ENCODE peak calls at places on chromosomes 7 and 10, in seven cellular contexts. One of them, this sample, is unnamed. For H4K20me1, the result is how much of the 10 kb centered on the place peaks cover.

GRCh38 chr7:11228515-11228914 is 254.8 kb downstream of the PHF14 start:
- DNase-seq in fibroblast of lung: peak
- DNase-seq in IMR-90: no peak
- DNase-seq in K562: peak
- DNase-seq in H9: no peak
- DNase-seq in HepG2: no peak
- DNase-seq in OCI-LY7: no peak
- DNase-seq in this sample: no peak

GRCh38 chr10:78358982-78359381 is 325.3 kb downstream of the RPS24 start:
- DNase-seq in fibroblast of lung: no peak
- DNase-seq in IMR-90: no peak
- DNase-seq in K562: no peak
- DNase-seq in H9: no peak
- DNase-seq in HepG2: no peak
- DNase-seq in OCI-LY7: no peak
- DNase-seq in this sample: no peak

GRCh38 chr10:119655566-119656001 is 4.4 kb downstream of the BAG3 start:
- DNase-seq in fibroblast of lung: peak
- DNase-seq in IMR-90: peak
- DNase-seq in K562: peak
- DNase-seq in H9: no peak
- DNase-seq in HepG2: no peak
- DNase-seq in OCI-LY7: no peak
- DNase-seq in this sample: peak

GRCh38 chr10:99435986-99436633 is 5.7 kb upstream of the GOT1 start:
- DNase-seq in fibroblast of lung: peak
- DNase-seq in IMR-90: peak
- DNase-seq in K562: peak
- DNase-seq in H9: no peak
- DNase-seq in HepG2: peak
- DNase-seq in OCI-LY7: peak
- DNase-seq in this sample: no peak

GRCh38 chr7:77691892-77692491 is 4.3 kb upstream of the RSBN1L start:
- DNase-seq in fibroblast of lung: no peak
- DNase-seq in IMR-90: no peak
- DNase-seq in K562: peak
- DNase-seq in H9: no peak
- DNase-seq in HepG2: peak
- DNase-seq in OCI-LY7: no peak
- DNase-seq in this sample: no peak

GRCh38 chr7:33982425-33982786 is 77.1 kb downstream of the BMPER start:
- DNase-seq in fibroblast of lung: peak
- DNase-seq in IMR-90: peak
- DNase-seq in K562: no peak
- DNase-seq in H9: no peak
- DNase-seq in HepG2: no peak
- DNase-seq in OCI-LY7: no peak
- DNase-seq in this sample: peak

GRCh38 chr7:28062197-28062988 is 118.2 kb downstream of the JAZF1 start:
- DNase-seq in fibroblast of lung: peak
- DNase-seq in IMR-90: peak
- DNase-seq in K562: peak
- DNase-seq in H9: peak
- DNase-seq in HepG2: peak
- DNase-seq in OCI-LY7: peak
- DNase-seq in this sample: peak

GRCh38 chr10:35639651-35640311 is 2.3 kb downstream of the FZD8 start:
- DNase-seq in fibroblast of lung: peak
- DNase-seq in IMR-90: peak
- DNase-seq in K562: no peak
- DNase-seq in H9: peak
- DNase-seq in HepG2: no peak
- DNase-seq in OCI-LY7: no peak
- DNase-seq in this sample: peak

GRCh38 chr7:119630570-119630969 is 642.4 kb upstream of the KCND2 start:
- DNase-seq in fibroblast of lung: no peak
- DNase-seq in IMR-90: no peak
- DNase-seq in K562: no peak
- DNase-seq in H9: no peak
- DNase-seq in HepG2: no peak
- DNase-seq in OCI-LY7: no peak
- DNase-seq in this sample: no peak

GRCh38 chr7:116689787-116690186 is 17.8 kb downstream of the MET start:
- DNase-seq in fibroblast of lung: no peak
- DNase-seq in IMR-90: no peak
- DNase-seq in K562: no peak
- DNase-seq in H9: no peak
- DNase-seq in HepG2: no peak
- DNase-seq in OCI-LY7: peak
- DNase-seq in this sample: peak

GRCh38 chr10:132419631-132420468 is 22.9 kb downstream of the PWWP2B start:
- DNase-seq in fibroblast of lung: no peak
- DNase-seq in IMR-90: no peak
- DNase-seq in K562: no peak
- DNase-seq in H9: peak
- DNase-seq in HepG2: no peak
- DNase-seq in OCI-LY7: peak
- DNase-seq in this sample: no peak

GRCh38 chr10:117899181-117899683 is 147.5 kb downstream of the RAB11FIP2 start:
- DNase-seq in fibroblast of lung: no peak
- DNase-seq in IMR-90: no peak
- DNase-seq in K562: no peak
- DNase-seq in H9: peak
- DNase-seq in HepG2: no peak
- DNase-seq in OCI-LY7: no peak
- DNase-seq in this sample: no peak

GRCh38 chr7:106915873-106916272 is 50.8 kb downstream of the PIK3CG start:
- DNase-seq in fibroblast of lung: no peak
- DNase-seq in IMR-90: no peak
- DNase-seq in K562: no peak
- DNase-seq in H9: no peak
- DNase-seq in HepG2: no peak
- DNase-seq in OCI-LY7: no peak
- DNase-seq in this sample: no peak

GRCh38 chr7:44278451-44279161 is 46.8 kb downstream of the CAMK2B start:
- DNase-seq in fibroblast of lung: peak
- DNase-seq in IMR-90: peak
- DNase-seq in K562: no peak
- DNase-seq in H9: peak
- DNase-seq in HepG2: no peak
- DNase-seq in OCI-LY7: no peak
- DNase-seq in this sample: peak

GRCh38 chr10:95290801-95291633 is at the start of gene PDLIM1:
- DNase-seq in fibroblast of lung: peak
- DNase-seq in IMR-90: peak
- DNase-seq in K562: peak
- DNase-seq in H9: peak
- DNase-seq in HepG2: peak
- DNase-seq in OCI-LY7: peak
- DNase-seq in this sample: peak

GRCh38 chr10:125694874-125695273 is 11.9 kb upstream of the TEX36 start:
- DNase-seq in fibroblast of lung: peak
- DNase-seq in IMR-90: peak
- DNase-seq in K562: no peak
- DNase-seq in H9: no peak
- DNase-seq in HepG2: no peak
- DNase-seq in OCI-LY7: no peak
- DNase-seq in this sample: peak

GRCh38 chr10:57775250-57775649 is 492.4 kb downstream of the IPMK start:
- DNase-seq in fibroblast of lung: no peak
- DNase-seq in IMR-90: no peak
- DNase-seq in K562: no peak
- DNase-seq in H9: no peak
- DNase-seq in HepG2: no peak
- DNase-seq in OCI-LY7: no peak
- DNase-seq in this sample: no peak

GRCh38 chr7:80923211-80923612 is 4.4 kb upstream of the SEMA3C start:
- DNase-seq in fibroblast of lung: no peak
- DNase-seq in IMR-90: no peak
- DNase-seq in K562: no peak
- DNase-seq in H9: no peak
- DNase-seq in HepG2: no peak
- DNase-seq in OCI-LY7: no peak
- DNase-seq in this sample: no peak
- H3K27ac ChIP-seq in fibroblast of lung: no peak
- H3K27ac ChIP-seq in IMR-90: no peak
- H3K27ac ChIP-seq in K562: no peak
- H3K27ac ChIP-seq in H9: no peak
- H3K27ac ChIP-seq in HepG2: no peak
- H3K27ac ChIP-seq in OCI-LY7: no peak
- H3K27ac ChIP-seq in this sample: no peak

GRCh38 chr10:96321822-96322221 is 17.6 kb downstream of the DNTT start:
- DNase-seq in fibroblast of lung: no peak
- DNase-seq in IMR-90: no peak
- DNase-seq in K562: no peak
- DNase-seq in H9: peak
- DNase-seq in HepG2: no peak
- DNase-seq in OCI-LY7: no peak
- DNase-seq in this sample: no peak

GRCh38 chr10:96322275-96322674 is 18.0 kb downstream of the DNTT start:
- DNase-seq in fibroblast of lung: no peak
- DNase-seq in IMR-90: no peak
- DNase-seq in K562: no peak
- DNase-seq in H9: no peak
- DNase-seq in HepG2: no peak
- DNase-seq in OCI-LY7: no peak
- DNase-seq in this sample: no peak

GRCh38 chr10:96317067-96317833 is 13.0 kb downstream of the DNTT start:
- DNase-seq in fibroblast of lung: no peak
- DNase-seq in IMR-90: no peak
- DNase-seq in K562: no peak
- DNase-seq in H9: no peak
- DNase-seq in HepG2: no peak
- DNase-seq in OCI-LY7: peak
- DNase-seq in this sample: no peak

GRCh38 chr10:96324447-96324846 is 20.2 kb downstream of the DNTT start:
- DNase-seq in fibroblast of lung: no peak
- DNase-seq in IMR-90: no peak
- DNase-seq in K562: no peak
- DNase-seq in H9: no peak
- DNase-seq in HepG2: no peak
- DNase-seq in OCI-LY7: peak
- DNase-seq in this sample: no peak

DNA sequence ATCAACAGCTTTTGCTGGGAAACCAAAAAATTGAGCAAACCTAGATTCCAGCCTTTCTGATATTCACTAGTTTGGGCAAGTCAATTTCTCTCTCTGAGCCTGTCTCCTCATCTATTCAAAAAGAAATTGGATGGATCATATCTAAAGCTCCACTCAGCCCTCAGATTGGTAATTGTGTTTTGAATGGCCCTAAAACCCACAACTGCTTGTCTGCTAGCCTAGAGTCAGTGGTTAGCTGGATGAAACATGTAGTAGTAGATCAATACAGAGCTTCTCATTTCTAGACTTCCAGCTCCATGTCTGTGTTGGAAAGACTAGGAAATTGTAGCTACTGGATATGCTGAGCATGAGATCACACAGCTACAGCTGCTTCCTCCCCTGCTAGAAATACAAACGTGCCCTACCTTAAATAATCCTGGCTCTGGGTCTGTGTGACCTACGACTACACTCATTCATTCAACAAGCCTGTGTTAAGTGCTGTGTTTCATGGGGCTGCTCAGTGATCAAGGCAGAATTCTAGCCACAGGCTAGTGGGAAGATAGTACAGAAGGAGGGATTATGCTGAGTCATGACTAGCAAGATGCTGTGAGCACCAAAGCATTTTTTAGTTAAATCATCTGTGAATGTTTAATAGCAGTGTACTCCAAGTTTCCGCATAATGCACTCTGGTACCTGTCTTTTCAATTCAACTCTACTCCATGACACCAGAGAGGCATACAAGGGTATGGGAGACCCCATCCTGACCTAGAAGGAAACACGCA is 15.7 kb downstream of the DNTT start:
- DNase-seq in fibroblast of lung: no peak
- DNase-seq in IMR-90: no peak
- DNase-seq in K562: no peak
- DNase-seq in H9: no peak
- DNase-seq in HepG2: no peak
- DNase-seq in OCI-LY7: no peak
- DNase-seq in this sample: no peak
- H4K20me1 ChIP-seq in fibroblast of lung: under half
- H4K20me1 ChIP-seq in IMR-90: under half
- H4K20me1 ChIP-seq in K562: under half
- H4K20me1 ChIP-seq in H9: under half
- H4K20me1 ChIP-seq in HepG2: under half
- H4K20me1 ChIP-seq in OCI-LY7: under half
- H4K20me1 ChIP-seq in this sample: under half

GRCh38 chr10:72340911-72341310 is 13.8 kb downstream of the DNAJB12 start:
- DNase-seq in fibroblast of lung: no peak
- DNase-seq in IMR-90: no peak
- DNase-seq in K562: no peak
- DNase-seq in H9: no peak
- DNase-seq in HepG2: no peak
- DNase-seq in OCI-LY7: no peak
- DNase-seq in this sample: no peak

GRCh38 chr10:72337722-72338121 is 17.0 kb downstream of the DNAJB12 start:
- DNase-seq in fibroblast of lung: no peak
- DNase-seq in IMR-90: no peak
- DNase-seq in K562: no peak
- DNase-seq in H9: no peak
- DNase-seq in HepG2: no peak
- DNase-seq in OCI-LY7: no peak
- DNase-seq in this sample: no peak

GRCh38 chr10:72338180-72338579 is 16.5 kb downstream of the DNAJB12 start:
- DNase-seq in fibroblast of lung: no peak
- DNase-seq in IMR-90: no peak
- DNase-seq in K562: no peak
- DNase-seq in H9: no peak
- DNase-seq in HepG2: no peak
- DNase-seq in OCI-LY7: no peak
- DNase-seq in this sample: no peak

GRCh38 chr10:72342911-72343310 is 11.8 kb downstream of the DNAJB12 start:
- DNase-seq in fibroblast of lung: no peak
- DNase-seq in IMR-90: no peak
- DNase-seq in K562: no peak
- DNase-seq in H9: no peak
- DNase-seq in HepG2: no peak
- DNase-seq in OCI-LY7: no peak
- DNase-seq in this sample: no peak

DNA sequence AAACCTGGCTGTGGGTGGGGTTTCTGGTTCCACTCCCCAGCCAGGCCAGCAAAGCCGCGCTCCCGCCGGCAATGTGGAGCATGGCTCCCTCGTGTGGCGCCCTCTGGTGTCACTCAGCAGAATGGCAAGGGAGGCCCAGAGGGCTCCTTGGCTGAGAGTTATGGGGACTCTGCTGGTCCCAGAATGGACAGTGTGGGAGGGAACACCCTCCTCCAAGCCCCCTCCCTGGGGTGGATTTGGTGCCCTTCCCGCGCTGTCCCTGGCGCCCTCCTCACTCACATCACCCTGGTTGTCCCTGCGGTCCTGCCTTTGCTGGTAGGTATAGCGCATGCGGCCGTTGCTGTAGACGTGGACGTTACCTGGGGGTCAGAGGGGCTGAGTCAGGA is 14.2 kb downstream of the DNAJB12 start:
- DNase-seq in fibroblast of lung: peak
- DNase-seq in IMR-90: no peak
- DNase-seq in K562: peak
- DNase-seq in H9: peak
- DNase-seq in HepG2: no peak
- DNase-seq in OCI-LY7: peak
- DNase-seq in this sample: no peak
- H3K27ac ChIP-seq in fibroblast of lung: no peak
- H3K27ac ChIP-seq in IMR-90: no peak
- H3K27ac ChIP-seq in K562: no peak
- H3K27ac ChIP-seq in H9: no peak
- H3K27ac ChIP-seq in HepG2: no peak
- H3K27ac ChIP-seq in OCI-LY7: no peak
- H3K27ac ChIP-seq in this sample: no peak

GRCh38 chr10:855671-856070 is 75.8 kb downstream of the LARP4B start:
- DNase-seq in fibroblast of lung: no peak
- DNase-seq in IMR-90: no peak
- DNase-seq in K562: no peak
- DNase-seq in H9: no peak
- DNase-seq in HepG2: no peak
- DNase-seq in OCI-LY7: no peak
- DNase-seq in this sample: no peak
- H4K20me1 ChIP-seq in fibroblast of lung: under half
- H4K20me1 ChIP-seq in IMR-90: under half
- H4K20me1 ChIP-seq in K562: under half
- H4K20me1 ChIP-seq in H9: under half
- H4K20me1 ChIP-seq in HepG2: under half
- H4K20me1 ChIP-seq in OCI-LY7: under half
- H4K20me1 ChIP-seq in this sample: under half